ENCODE peak calls at places on chromosomes 2 and 18, in eight cellular contexts. One of them, this sample, is unnamed.
A peak's percentile ranks its signal among the peaks of the same experiment; 100 is the strongest.

GRCh38 chr2:10331033-10331701 is 28.5 kb downstream of the HPCAL1 start:
- DNase-seq in RWPE1: no peak
- DNase-seq in colonic mucosa: peak; percentile 78
- DNase-seq in lower lobe of right lung: peak; percentile 88
- DNase-seq in HFFc6: no peak
- DNase-seq in GM20000: peak; percentile 63
- DNase-seq in mucosa of descending colon: peak; percentile 76
- DNase-seq in coronary artery: no peak
- DNase-seq in this sample: peak; percentile 15

GRCh38 chr18:35038881-35039491 is 2.2 kb upstream of the MAPRE2 start:
- DNase-seq in RWPE1: no peak
- DNase-seq in colonic mucosa: no peak
- DNase-seq in lower lobe of right lung: no peak
- DNase-seq in HFFc6: no peak
- DNase-seq in GM20000: no peak
- DNase-seq in mucosa of descending colon: no peak
- DNase-seq in coronary artery: no peak
- DNase-seq in this sample: no peak

GRCh38 chr18:74040459-74041332 is 106.9 kb downstream of the FBXO15 start:
- DNase-seq in RWPE1: no peak
- DNase-seq in colonic mucosa: peak; percentile 61
- DNase-seq in lower lobe of right lung: peak; percentile 60
- DNase-seq in HFFc6: peak; percentile 24
- DNase-seq in GM20000: peak; percentile 65
- DNase-seq in mucosa of descending colon: peak; percentile 70
- DNase-seq in coronary artery: no peak
- DNase-seq in this sample: peak; percentile 61

GRCh38 chr2:8116661-8117060 is 565.2 kb upstream of the ID2 start:
- DNase-seq in RWPE1: no peak
- DNase-seq in colonic mucosa: peak; percentile 42
- DNase-seq in lower lobe of right lung: no peak
- DNase-seq in HFFc6: no peak
- DNase-seq in GM20000: peak; percentile 73
- DNase-seq in mucosa of descending colon: peak; percentile 38
- DNase-seq in coronary artery: no peak
- DNase-seq in this sample: no peak

GRCh38 chr2:10873171-10873570 is 38.6 kb upstream of the KCNF1 start:
- DNase-seq in RWPE1: no peak
- DNase-seq in colonic mucosa: no peak
- DNase-seq in lower lobe of right lung: no peak
- DNase-seq in HFFc6: no peak
- DNase-seq in GM20000: no peak
- DNase-seq in mucosa of descending colon: no peak
- DNase-seq in coronary artery: no peak
- DNase-seq in this sample: no peak

GRCh38 chr2:120685403-120686297 is 50.0 kb upstream of the GLI2 start:
- DNase-seq in RWPE1: no peak
- DNase-seq in colonic mucosa: no peak
- DNase-seq in lower lobe of right lung: no peak
- DNase-seq in HFFc6: no peak
- DNase-seq in GM20000: no peak
- DNase-seq in mucosa of descending colon: no peak
- DNase-seq in coronary artery: no peak
- DNase-seq in this sample: no peak

GRCh38 chr2:219632758-219633101 is 5.3 kb downstream of the SLC4A3 start:
- DNase-seq in RWPE1: no peak
- DNase-seq in colonic mucosa: no peak
- DNase-seq in lower lobe of right lung: no peak
- DNase-seq in HFFc6: no peak
- DNase-seq in GM20000: peak; percentile 9
- DNase-seq in mucosa of descending colon: no peak
- DNase-seq in coronary artery: no peak
- DNase-seq in this sample: no peak

GRCh38 chr2:119488245-119489182 is 35.8 kb downstream of the SCTR start:
- DNase-seq in RWPE1: no peak
- DNase-seq in colonic mucosa: no peak
- DNase-seq in lower lobe of right lung: no peak
- DNase-seq in HFFc6: no peak
- DNase-seq in GM20000: no peak
- DNase-seq in mucosa of descending colon: no peak
- DNase-seq in coronary artery: no peak
- DNase-seq in this sample: no peak

GRCh38 chr2:30621836-30622235 is 174.8 kb downstream of the LCLAT1 start:
- DNase-seq in RWPE1: no peak
- DNase-seq in colonic mucosa: no peak
- DNase-seq in lower lobe of right lung: no peak
- DNase-seq in HFFc6: no peak
- DNase-seq in GM20000: no peak
- DNase-seq in mucosa of descending colon: no peak
- DNase-seq in coronary artery: no peak
- DNase-seq in this sample: no peak

GRCh38 chr2:41941831-41942230 is 106.0 kb upstream of the PKDCC start:
- DNase-seq in RWPE1: no peak
- DNase-seq in colonic mucosa: no peak
- DNase-seq in lower lobe of right lung: no peak
- DNase-seq in HFFc6: no peak
- DNase-seq in GM20000: no peak
- DNase-seq in mucosa of descending colon: no peak
- DNase-seq in coronary artery: no peak
- DNase-seq in this sample: no peak

GRCh38 chr2:229539628-229540027 is 174.7 kb downstream of the DNER start:
- DNase-seq in RWPE1: peak; percentile 13
- DNase-seq in colonic mucosa: no peak
- DNase-seq in lower lobe of right lung: no peak
- DNase-seq in HFFc6: no peak
- DNase-seq in GM20000: no peak
- DNase-seq in mucosa of descending colon: no peak
- DNase-seq in coronary artery: no peak
- DNase-seq in this sample: no peak

GRCh38 chr2:149972039-149972438 is 384.5 kb upstream of the MMADHC start:
- DNase-seq in RWPE1: no peak
- DNase-seq in colonic mucosa: no peak
- DNase-seq in lower lobe of right lung: no peak
- DNase-seq in HFFc6: no peak
- DNase-seq in GM20000: no peak
- DNase-seq in mucosa of descending colon: no peak
- DNase-seq in coronary artery: no peak
- DNase-seq in this sample: no peak

GRCh38 chr18:46555724-46556123 is 101.3 kb downstream of the LOXHD1 start:
- DNase-seq in RWPE1: peak; percentile 4
- DNase-seq in colonic mucosa: no peak
- DNase-seq in lower lobe of right lung: no peak
- DNase-seq in HFFc6: no peak
- DNase-seq in GM20000: peak; percentile 65
- DNase-seq in mucosa of descending colon: no peak
- DNase-seq in coronary artery: no peak
- DNase-seq in this sample: peak; percentile 35

GRCh38 chr2:69755862-69756467 is 14.0 kb downstream of the ANXA4 start:
- DNase-seq in RWPE1: peak; percentile 83
- DNase-seq in colonic mucosa: peak; percentile 70
- DNase-seq in lower lobe of right lung: no peak
- DNase-seq in HFFc6: peak; percentile 78
- DNase-seq in GM20000: no peak
- DNase-seq in mucosa of descending colon: no peak
- DNase-seq in coronary artery: no peak
- DNase-seq in this sample: no peak

GRCh38 chr2:85754313-85755095 is 713 bp downstream of the ATOH8 start:
- DNase-seq in RWPE1: no peak
- DNase-seq in colonic mucosa: no peak
- DNase-seq in lower lobe of right lung: peak; percentile 69
- DNase-seq in HFFc6: peak; percentile 66
- DNase-seq in GM20000: peak; percentile 60
- DNase-seq in mucosa of descending colon: peak; percentile 51
- DNase-seq in coronary artery: no peak
- DNase-seq in this sample: peak; percentile 83

GRCh38 chr2:197181491-197181890 is 129.1 kb downstream of the ANKRD44 start:
- DNase-seq in RWPE1: no peak
- DNase-seq in colonic mucosa: no peak
- DNase-seq in lower lobe of right lung: no peak
- DNase-seq in HFFc6: peak; percentile 35
- DNase-seq in GM20000: no peak
- DNase-seq in mucosa of descending colon: no peak
- DNase-seq in coronary artery: no peak
- DNase-seq in this sample: no peak

GRCh38 chr2:42340045-42340937 is 20.7 kb downstream of the COX7A2L start:
- DNase-seq in RWPE1: no peak
- DNase-seq in colonic mucosa: no peak
- DNase-seq in lower lobe of right lung: no peak
- DNase-seq in HFFc6: no peak
- DNase-seq in GM20000: no peak
- DNase-seq in mucosa of descending colon: no peak
- DNase-seq in coronary artery: no peak
- DNase-seq in this sample: peak; percentile 19

GRCh38 chr2:1654696-1655374 is 89.5 kb downstream of the PXDN start:
- DNase-seq in RWPE1: no peak
- DNase-seq in colonic mucosa: no peak
- DNase-seq in lower lobe of right lung: no peak
- DNase-seq in HFFc6: no peak
- DNase-seq in GM20000: no peak
- DNase-seq in mucosa of descending colon: peak; percentile 9
- DNase-seq in coronary artery: peak; percentile 73
- DNase-seq in this sample: no peak

GRCh38 chr18:46728219-46728930 is 28.5 kb downstream of the ST8SIA5 start:
- DNase-seq in RWPE1: no peak
- DNase-seq in colonic mucosa: no peak
- DNase-seq in lower lobe of right lung: no peak
- DNase-seq in HFFc6: no peak
- DNase-seq in GM20000: no peak
- DNase-seq in mucosa of descending colon: no peak
- DNase-seq in coronary artery: peak; percentile 31
- DNase-seq in this sample: no peak

GRCh38 chr2:229235136-229235914 is 35.8 kb downstream of the PID1 start:
- DNase-seq in RWPE1: peak; percentile 4
- DNase-seq in colonic mucosa: no peak
- DNase-seq in lower lobe of right lung: no peak
- DNase-seq in HFFc6: peak; percentile 16
- DNase-seq in GM20000: no peak
- DNase-seq in mucosa of descending colon: no peak
- DNase-seq in coronary artery: no peak
- DNase-seq in this sample: peak; percentile 48

GRCh38 chr2:186255823-186256222 is 230.2 kb upstream of the ZC3H15 start:
- DNase-seq in RWPE1: no peak
- DNase-seq in colonic mucosa: no peak
- DNase-seq in lower lobe of right lung: no peak
- DNase-seq in HFFc6: no peak
- DNase-seq in GM20000: no peak
- DNase-seq in mucosa of descending colon: no peak
- DNase-seq in coronary artery: no peak
- DNase-seq in this sample: no peak
- TF ChIP-seq CTCF in RWPE1: no peak
- TF ChIP-seq CTCF in colonic mucosa: no peak
- TF ChIP-seq CTCF in lower lobe of right lung: no peak
- TF ChIP-seq CTCF in HFFc6: no peak
- TF ChIP-seq CTCF in GM20000: no peak
- TF ChIP-seq CTCF in mucosa of descending colon: no peak
- TF ChIP-seq CTCF in coronary artery: no peak
- TF ChIP-seq CTCF in this sample: no peak

DNA sequence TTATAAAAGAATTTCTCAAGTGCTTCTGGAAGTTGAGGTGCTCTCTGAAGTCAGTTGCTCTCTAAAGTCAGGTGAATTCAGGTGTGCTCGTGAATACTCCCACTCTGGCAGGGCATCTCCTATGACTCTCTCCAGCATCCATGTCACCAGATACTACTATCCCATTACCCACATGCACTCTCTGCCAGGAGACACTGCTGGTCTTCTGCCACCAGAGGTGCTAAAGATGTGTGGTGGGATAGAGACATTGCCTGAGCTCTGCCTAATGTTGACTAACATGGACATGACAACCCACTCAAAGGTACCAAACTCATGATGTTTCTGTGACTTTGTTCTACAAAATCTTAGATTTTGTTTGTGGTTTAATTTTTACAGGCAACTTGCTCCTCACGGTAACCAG is 106.4 kb upstream of the HNRNPA3 start:
- DNase-seq in RWPE1: peak; percentile 3
- DNase-seq in colonic mucosa: no peak
- DNase-seq in lower lobe of right lung: no peak
- DNase-seq in HFFc6: no peak
- DNase-seq in GM20000: no peak
- DNase-seq in mucosa of descending colon: no peak
- DNase-seq in coronary artery: no peak
- DNase-seq in this sample: no peak
- TF ChIP-seq CTCF in RWPE1: no peak
- TF ChIP-seq CTCF in colonic mucosa: no peak
- TF ChIP-seq CTCF in lower lobe of right lung: no peak
- TF ChIP-seq CTCF in HFFc6: no peak
- TF ChIP-seq CTCF in GM20000: peak; percentile 15
- TF ChIP-seq CTCF in mucosa of descending colon: no peak
- TF ChIP-seq CTCF in coronary artery: no peak
- TF ChIP-seq CTCF in this sample: no peak

GRCh38 chr18:48612511-48612910 is 73.7 kb downstream of the CTIF start:
- DNase-seq in RWPE1: no peak
- DNase-seq in colonic mucosa: no peak
- DNase-seq in lower lobe of right lung: no peak
- DNase-seq in HFFc6: no peak
- DNase-seq in GM20000: no peak
- DNase-seq in mucosa of descending colon: no peak
- DNase-seq in coronary artery: no peak
- DNase-seq in this sample: no peak
- TF ChIP-seq CTCF in RWPE1: no peak
- TF ChIP-seq CTCF in colonic mucosa: no peak
- TF ChIP-seq CTCF in lower lobe of right lung: no peak
- TF ChIP-seq CTCF in HFFc6: no peak
- TF ChIP-seq CTCF in GM20000: no peak
- TF ChIP-seq CTCF in mucosa of descending colon: no peak
- TF ChIP-seq CTCF in coronary artery: no peak
- TF ChIP-seq CTCF in this sample: no peak

GRCh38 chr18:25235648-25236047 is 116.3 kb downstream of the ZNF521 start:
- DNase-seq in RWPE1: no peak
- DNase-seq in colonic mucosa: no peak
- DNase-seq in lower lobe of right lung: no peak
- DNase-seq in HFFc6: no peak
- DNase-seq in GM20000: no peak
- DNase-seq in mucosa of descending colon: no peak
- DNase-seq in coronary artery: no peak
- DNase-seq in this sample: no peak
- TF ChIP-seq CTCF in RWPE1: no peak
- TF ChIP-seq CTCF in colonic mucosa: no peak
- TF ChIP-seq CTCF in lower lobe of right lung: no peak
- TF ChIP-seq CTCF in HFFc6: no peak
- TF ChIP-seq CTCF in GM20000: no peak
- TF ChIP-seq CTCF in mucosa of descending colon: no peak
- TF ChIP-seq CTCF in coronary artery: no peak
- TF ChIP-seq CTCF in this sample: no peak

GRCh38 chr2:28471214-28471613 is 24.6 kb upstream of the PLB1 start:
- DNase-seq in RWPE1: peak; percentile 45
- DNase-seq in colonic mucosa: no peak
- DNase-seq in lower lobe of right lung: no peak
- DNase-seq in HFFc6: no peak
- DNase-seq in GM20000: no peak
- DNase-seq in mucosa of descending colon: peak; percentile 57
- DNase-seq in coronary artery: no peak
- DNase-seq in this sample: no peak
- TF ChIP-seq CTCF in RWPE1: no peak
- TF ChIP-seq CTCF in colonic mucosa: no peak
- TF ChIP-seq CTCF in lower lobe of right lung: no peak
- TF ChIP-seq CTCF in HFFc6: no peak
- TF ChIP-seq CTCF in GM20000: no peak
- TF ChIP-seq CTCF in mucosa of descending colon: no peak
- TF ChIP-seq CTCF in coronary artery: no peak
- TF ChIP-seq CTCF in this sample: no peak

GRCh38 chr2:27489118-27489497 is 435 bp downstream of the IFT172 start:
- DNase-seq in RWPE1: peak; percentile 20
- DNase-seq in colonic mucosa: peak; percentile 26
- DNase-seq in lower lobe of right lung: no peak
- DNase-seq in HFFc6: no peak
- DNase-seq in GM20000: no peak
- DNase-seq in mucosa of descending colon: no peak
- DNase-seq in coronary artery: no peak
- DNase-seq in this sample: no peak
- TF ChIP-seq CTCF in RWPE1: no peak
- TF ChIP-seq CTCF in colonic mucosa: no peak
- TF ChIP-seq CTCF in lower lobe of right lung: no peak
- TF ChIP-seq CTCF in HFFc6: peak; percentile 12
- TF ChIP-seq CTCF in GM20000: no peak
- TF ChIP-seq CTCF in mucosa of descending colon: no peak
- TF ChIP-seq CTCF in coronary artery: no peak
- TF ChIP-seq CTCF in this sample: no peak

This sample was measured in nephron progenitor cell.